ENCODE peak calls at places on chromosomes 6 and 20, in four cellular contexts. T is mesendoderm, S is IMR-90, E is H1. O is an unnamed sample.

GRCh38 chr20:64080013-64080812 is at the start of gene OPRL1:
- DNase-seq in E (no peak), S (no peak), T (no peak), O (no peak)

GRCh38 chr20:63693975-63694595 is 2.4 kb upstream of the TNFRSF6B start:
- DNase-seq in T (no peak), E (no peak), S (no peak), O (no peak)

GRCh38 chr6:87671555-87672029 is 30.4 kb downstream of the AKIRIN2 start:
- DNase-seq in T (no peak), E (no peak), S (no peak), O (no peak)

GRCh38 chr6:41286544-41287346 is at the start of gene TREM1:
- DNase-seq in E (no peak), S (peak), T (peak), O (no peak)

GRCh38 chr6:127192911-127193503 is 73.7 kb upstream of the RNF146 start:
- DNase-seq in E (no peak), S (peak), T (no peak), O (no peak)

GRCh38 chr6:105896821-105897095 is 189.4 kb upstream of the PRDM1 start:
- DNase-seq in T (no peak), E (no peak), S (no peak), O (no peak)

GRCh38 chr6:125367036-125367782 is 65.4 kb upstream of the HDDC2 start:
- DNase-seq in E (no peak), S (no peak), T (no peak), O (no peak)

GRCh38 chr6:101402618-101403002 is 9.1 kb downstream of the GRIK2 start:
- DNase-seq in T (peak), S (no peak), E (no peak), O (peak)

GRCh38 chr20:62854121-62854520 is 7.5 kb downstream of the TCFL5 start:
- DNase-seq in T (no peak), E (no peak), S (no peak), O (no peak)

GRCh38 chr6:75098709-75099108 is 107.1 kb downstream of the COL12A1 start:
- DNase-seq in T (peak), S (peak), E (no peak), O (no peak)

GRCh38 chr6:168956884-168957730 is 296.5 kb downstream of the THBS2 start:
- DNase-seq in S (peak), E (peak), T (peak), O (peak)

GRCh38 chr6:15242937-15243614 is 2.8 kb upstream of the JARID2 start:
- DNase-seq in E (no peak), S (no peak), T (peak), O (peak)

GRCh38 chr6:28337103-28337520 is 1.2 kb upstream of the ZSCAN31 start:
- DNase-seq in S (no peak), T (no peak), E (no peak), O (no peak)

GRCh38 chr6:40789143-40789764 is 202.1 kb upstream of the LRFN2 start:
- DNase-seq in E (no peak), T (peak), S (no peak), O (no peak)

GRCh38 chr20:29319725-29320124 is 1937.7 kb upstream of the DEFB115 start:
- DNase-seq in S (no peak), E (no peak), T (no peak), O (no peak)

GRCh38 chr6:143596857-143597256 is 80.9 kb upstream of the PHACTR2 start:
- DNase-seq in S (peak), E (no peak), T (peak), O (no peak)

GRCh38 chr6:164303092-164304007 is 888.8 kb downstream of the QKI start:
- DNase-seq in S (no peak), E (no peak), T (peak), O (no peak)

GRCh38 chr6:41200901-41201783 is at the start of gene TREML2:
- DNase-seq in S (no peak), T (no peak), E (no peak), O (no peak)

GRCh38 chr6:136604928-136605485 is 54.8 kb upstream of the MAP7 start:
- DNase-seq in S (no peak), T (no peak), E (no peak), O (no peak)

GRCh38 chr20:51272392-51272791 is 249.5 kb upstream of the KCNG1 start:
- DNase-seq in E (no peak), T (no peak), S (peak), O (no peak)

GRCh38 chr6:3500262-3501001 is 43.6 kb upstream of the SLC22A23 start:
- DNase-seq in E (no peak), T (no peak), S (peak), O (no peak)

GRCh38 chr20:6576721-6577120 is 190.8 kb upstream of the BMP2 start:
- DNase-seq in E (no peak), T (no peak), S (peak), O (no peak)

GRCh38 chr6:89527634-89528033 is 94.7 kb downstream of the ANKRD6 start:
- DNase-seq in T (peak), E (no peak), S (no peak), O (no peak)

GRCh38 chr6:30793521-30794194 is 49.3 kb upstream of the IER3 start:
- DNase-seq in S (peak), T (no peak), E (no peak), O (no peak)

GRCh38 chr6:154754152-154754551 is 20.9 kb downstream of the SCAF8 start:
- DNase-seq in S (peak), T (no peak), E (no peak), O (no peak)

GRCh38 chr6:154745243-154745642 is 12.0 kb downstream of the SCAF8 start:
- DNase-seq in E (no peak), T (no peak), S (no peak), O (no peak)

GRCh38 chr6:154749341-154749740 is 16.1 kb downstream of the SCAF8 start:
- DNase-seq in E (no peak), S (no peak), T (no peak), O (no peak)

GRCh38 chr6:154752015-154752414 is 18.8 kb downstream of the SCAF8 start:
- DNase-seq in T (peak), E (no peak), S (no peak), O (no peak)

DNA sequence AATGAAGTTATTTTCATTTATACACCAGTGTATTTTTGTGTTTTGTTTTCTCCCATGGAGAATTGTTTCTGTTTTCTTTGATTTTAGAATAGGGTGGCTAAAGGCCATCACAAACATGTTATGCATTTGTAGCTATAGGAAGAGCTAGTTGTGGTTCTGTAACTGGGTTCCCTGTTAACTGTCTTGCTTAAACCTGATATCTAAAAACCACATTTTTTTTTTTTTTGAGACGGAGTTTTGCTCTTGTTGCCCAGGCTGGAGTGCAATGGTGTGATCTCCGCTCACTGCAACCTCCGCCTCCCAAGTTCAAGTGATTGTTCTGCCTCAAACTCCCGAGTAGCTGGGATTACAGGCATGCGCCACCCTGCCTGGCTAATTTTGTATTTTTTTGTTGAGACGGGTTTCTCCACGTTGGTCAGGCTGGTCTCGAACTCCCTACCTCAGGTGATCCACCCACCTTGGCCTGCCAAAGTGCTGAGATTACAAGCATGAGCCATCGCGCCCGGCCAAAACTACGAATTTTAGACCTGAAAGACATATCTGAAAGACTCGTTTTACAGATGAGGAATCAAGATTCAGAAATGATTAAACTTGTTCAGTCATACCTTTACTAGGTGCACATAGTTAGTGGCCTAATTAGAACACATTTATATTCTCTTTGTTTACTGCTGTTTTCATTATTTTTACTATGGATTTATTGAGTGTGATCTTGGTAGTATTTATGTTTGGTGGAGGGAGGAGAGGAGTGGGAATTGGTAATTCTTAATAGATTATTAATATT is 18.0 kb downstream of the SCAF8 start:
- DNase-seq in E (no peak), S (no peak), T (no peak), O (no peak)
- H3K4ac ChIP-seq in E (no peak), S (no peak), T (no peak), O (no peak)

GRCh38 chr20:45297786-45298497 is 8.7 kb upstream of the RBPJL start:
- DNase-seq in E (no peak), S (no peak), T (no peak), O (no peak)
- H2BK15ac ChIP-seq in E (no peak), S (no peak), T (no peak), O (no peak)

GRCh38 chr6:43764767-43765166 is 5.2 kb upstream of the VEGFA start:
- DNase-seq in E (no peak), T (no peak), S (no peak), O (no peak)

GRCh38 chr6:43765776-43766175 is 4.2 kb upstream of the VEGFA start:
- DNase-seq in S (no peak), T (no peak), E (no peak), O (no peak)

GRCh38 chr6:43767553-43768505 is 2.2 kb upstream of the VEGFA start:
- DNase-seq in T (no peak), E (no peak), S (no peak), O (no peak)

GRCh38 chr6:43766964-43767461 is 3.0 kb upstream of the VEGFA start:
- DNase-seq in E (no peak), T (no peak), S (no peak), O (no peak)

GRCh38 chr6:43766426-43766825 is 3.6 kb upstream of the VEGFA start:
- DNase-seq in E (no peak), T (no peak), S (no peak), O (no peak)
- H3K56ac ChIP-seq in E (no peak), T (peak), S (no peak), O (no peak)

DNA sequence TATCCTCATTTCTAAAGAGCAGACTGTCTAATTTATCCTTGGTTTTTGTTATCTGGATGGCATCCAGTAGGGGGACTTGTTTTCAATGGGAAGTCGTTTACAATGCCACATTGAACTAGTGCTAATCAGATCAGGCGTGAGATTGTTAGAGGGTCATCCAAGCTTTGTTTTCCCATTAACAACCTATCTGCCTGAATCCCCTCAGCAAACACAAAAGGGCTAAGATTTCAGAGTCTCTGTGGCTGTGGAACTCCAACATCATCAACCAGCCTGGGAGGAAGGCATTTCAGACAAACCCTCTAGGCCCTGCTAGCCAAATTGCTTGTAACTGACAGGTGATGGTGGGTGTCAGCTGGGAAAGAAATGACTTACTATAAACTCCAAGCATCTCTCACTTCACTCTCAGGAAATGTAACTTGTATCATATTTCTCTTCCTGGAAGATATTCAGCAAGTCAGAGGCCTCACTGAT is 47.7 kb downstream of the COL19A1 start:
- DNase-seq in T (peak), S (peak), E (no peak), O (no peak)
- H3K4ac ChIP-seq in T (no peak), S (no peak), E (no peak), O (no peak)

GRCh38 chr6:4677751-4678065 is 98.5 kb upstream of the CDYL start:
- DNase-seq in E (no peak), T (no peak), S (no peak), O (no peak)

GRCh38 chr6:4675086-4675485 is 101.1 kb upstream of the CDYL start:
- DNase-seq in S (no peak), T (no peak), E (no peak), O (no peak)

GRCh38 chr6:4673861-4674260 is 102.3 kb upstream of the CDYL start:
- DNase-seq in S (no peak), T (no peak), E (no peak), O (no peak)

GRCh38 chr6:4677011-4677750 is 99.0 kb upstream of the CDYL start:
- DNase-seq in E (no peak), S (no peak), T (no peak), O (no peak)

GRCh38 chr6:4676016-4676415 is 100.2 kb upstream of the CDYL start:
- DNase-seq in T (no peak), E (no peak), S (no peak), O (no peak)
- H2BK15ac ChIP-seq in T (no peak), E (no peak), S (no peak), O (no peak)

GRCh38 chr6:161021978-161022743 is 30.6 kb downstream of the MAP3K4 start:
- DNase-seq in E (no peak), S (no peak), T (peak), O (no peak)

GRCh38 chr6:161021543-161021942 is 30.0 kb downstream of the MAP3K4 start:
- DNase-seq in S (no peak), T (no peak), E (no peak), O (no peak)

GRCh38 chr6:161023316-161023715 is 31.7 kb downstream of the MAP3K4 start:
- DNase-seq in S (peak), T (no peak), E (no peak), O (no peak)

GRCh38 chr6:161018165-161018564 is 26.6 kb downstream of the MAP3K4 start:
- DNase-seq in T (no peak), E (no peak), S (no peak), O (no peak)

GRCh38 chr6:161019324-161019839 is 27.8 kb downstream of the MAP3K4 start:
- DNase-seq in T (no peak), S (no peak), E (no peak), O (no peak)
- H3K56ac ChIP-seq in T (no peak), S (no peak), E (no peak), O (no peak)

O was measured in H9.